ENCODE peak calls at places on chromosomes 4 and X, in seven cellular contexts. One of them, this sample, is unnamed.

GRCh38 chrX:11111038-11111851 is at the start of gene HCCS:
- DNase-seq in IMR-90: peak; percentile 79
- DNase-seq in GM19239: peak; percentile 32
- DNase-seq in transverse colon: peak; percentile 87
- DNase-seq in activated CD4-positive, CD25-positive, alpha-beta regulatory T cell treated with anti-CD3 and anti-CD28 coated beads, Interleukin-2, amount 50 U/mL, for 72 hours: peak; percentile 83
- DNase-seq in adipocyte: peak; percentile 90
- DNase-seq in CD4-positive, alpha-beta memory T cell: peak; percentile 82
- DNase-seq in this sample: peak; percentile 81

GRCh38 chrX:12881914-12882313 is 15.0 kb downstream of the TLR7 start:
- DNase-seq in IMR-90: no peak
- DNase-seq in GM19239: no peak
- DNase-seq in transverse colon: no peak
- DNase-seq in activated CD4-positive, CD25-positive, alpha-beta regulatory T cell treated with anti-CD3 and anti-CD28 coated beads, Interleukin-2, amount 50 U/mL, for 72 hours: no peak
- DNase-seq in adipocyte: no peak
- DNase-seq in CD4-positive, alpha-beta memory T cell: no peak
- DNase-seq in this sample: no peak

GRCh38 chrX:122196338-122196737 is 987.7 kb upstream of the GRIA3 start:
- DNase-seq in IMR-90: no peak
- DNase-seq in GM19239: no peak
- DNase-seq in transverse colon: no peak
- DNase-seq in activated CD4-positive, CD25-positive, alpha-beta regulatory T cell treated with anti-CD3 and anti-CD28 coated beads, Interleukin-2, amount 50 U/mL, for 72 hours: no peak
- DNase-seq in adipocyte: no peak
- DNase-seq in CD4-positive, alpha-beta memory T cell: no peak
- DNase-seq in this sample: no peak

GRCh38 chrX:7191681-7192110 is 43.7 kb upstream of the PUDP start:
- DNase-seq in IMR-90: peak; percentile 5
- DNase-seq in GM19239: no peak
- DNase-seq in transverse colon: no peak
- DNase-seq in activated CD4-positive, CD25-positive, alpha-beta regulatory T cell treated with anti-CD3 and anti-CD28 coated beads, Interleukin-2, amount 50 U/mL, for 72 hours: no peak
- DNase-seq in adipocyte: no peak
- DNase-seq in CD4-positive, alpha-beta memory T cell: no peak
- DNase-seq in this sample: no peak

GRCh38 chr4:137664055-137664405 is 131.7 kb upstream of the PCDH18 start:
- DNase-seq in IMR-90: peak; percentile 85
- DNase-seq in GM19239: no peak
- DNase-seq in transverse colon: no peak
- DNase-seq in activated CD4-positive, CD25-positive, alpha-beta regulatory T cell treated with anti-CD3 and anti-CD28 coated beads, Interleukin-2, amount 50 U/mL, for 72 hours: no peak
- DNase-seq in adipocyte: peak; percentile 90
- DNase-seq in CD4-positive, alpha-beta memory T cell: no peak
- DNase-seq in this sample: no peak

GRCh38 chr4:113553082-113553481 is 208.5 kb downstream of the CAMK2D start:
- DNase-seq in IMR-90: no peak
- DNase-seq in GM19239: no peak
- DNase-seq in transverse colon: no peak
- DNase-seq in activated CD4-positive, CD25-positive, alpha-beta regulatory T cell treated with anti-CD3 and anti-CD28 coated beads, Interleukin-2, amount 50 U/mL, for 72 hours: no peak
- DNase-seq in adipocyte: no peak
- DNase-seq in CD4-positive, alpha-beta memory T cell: no peak
- DNase-seq in this sample: no peak

GRCh38 chrX:38937400-38937799 is 136.1 kb downstream of the MID1IP1 start:
- DNase-seq in IMR-90: no peak
- DNase-seq in GM19239: no peak
- DNase-seq in transverse colon: no peak
- DNase-seq in activated CD4-positive, CD25-positive, alpha-beta regulatory T cell treated with anti-CD3 and anti-CD28 coated beads, Interleukin-2, amount 50 U/mL, for 72 hours: no peak
- DNase-seq in adipocyte: no peak
- DNase-seq in CD4-positive, alpha-beta memory T cell: no peak
- DNase-seq in this sample: no peak

GRCh38 chr4:125739760-125740159 is 425.0 kb downstream of the FAT4 start:
- DNase-seq in IMR-90: peak; percentile 38
- DNase-seq in GM19239: no peak
- DNase-seq in transverse colon: no peak
- DNase-seq in activated CD4-positive, CD25-positive, alpha-beta regulatory T cell treated with anti-CD3 and anti-CD28 coated beads, Interleukin-2, amount 50 U/mL, for 72 hours: no peak
- DNase-seq in adipocyte: peak; percentile 23
- DNase-seq in CD4-positive, alpha-beta memory T cell: no peak
- DNase-seq in this sample: no peak

GRCh38 chr4:140296871-140297570 is 76.4 kb upstream of the SCOC start:
- DNase-seq in IMR-90: no peak
- DNase-seq in GM19239: no peak
- DNase-seq in transverse colon: no peak
- DNase-seq in activated CD4-positive, CD25-positive, alpha-beta regulatory T cell treated with anti-CD3 and anti-CD28 coated beads, Interleukin-2, amount 50 U/mL, for 72 hours: no peak
- DNase-seq in adipocyte: peak; percentile 12
- DNase-seq in CD4-positive, alpha-beta memory T cell: no peak
- DNase-seq in this sample: no peak

GRCh38 chr4:23888421-23889319 is 1.2 kb downstream of the PPARGC1A start:
- DNase-seq in IMR-90: peak; percentile 52
- DNase-seq in GM19239: no peak
- DNase-seq in transverse colon: no peak
- DNase-seq in activated CD4-positive, CD25-positive, alpha-beta regulatory T cell treated with anti-CD3 and anti-CD28 coated beads, Interleukin-2, amount 50 U/mL, for 72 hours: no peak
- DNase-seq in adipocyte: peak; percentile 55
- DNase-seq in CD4-positive, alpha-beta memory T cell: no peak
- DNase-seq in this sample: no peak

GRCh38 chr4:113844369-113844768 is 82.8 kb upstream of the CAMK2D start:
- DNase-seq in IMR-90: no peak
- DNase-seq in GM19239: no peak
- DNase-seq in transverse colon: no peak
- DNase-seq in activated CD4-positive, CD25-positive, alpha-beta regulatory T cell treated with anti-CD3 and anti-CD28 coated beads, Interleukin-2, amount 50 U/mL, for 72 hours: no peak
- DNase-seq in adipocyte: no peak
- DNase-seq in CD4-positive, alpha-beta memory T cell: no peak
- DNase-seq in this sample: no peak

GRCh38 chrX:29468911-29469494 is 746.4 kb upstream of the MAGEB2 start:
- DNase-seq in IMR-90: no peak
- DNase-seq in GM19239: no peak
- DNase-seq in transverse colon: no peak
- DNase-seq in activated CD4-positive, CD25-positive, alpha-beta regulatory T cell treated with anti-CD3 and anti-CD28 coated beads, Interleukin-2, amount 50 U/mL, for 72 hours: no peak
- DNase-seq in adipocyte: no peak
- DNase-seq in CD4-positive, alpha-beta memory T cell: no peak
- DNase-seq in this sample: no peak

GRCh38 chr4:174244441-174244840 is 39.0 kb downstream of the FBXO8 start:
- DNase-seq in IMR-90: peak; percentile 25
- DNase-seq in GM19239: no peak
- DNase-seq in transverse colon: no peak
- DNase-seq in activated CD4-positive, CD25-positive, alpha-beta regulatory T cell treated with anti-CD3 and anti-CD28 coated beads, Interleukin-2, amount 50 U/mL, for 72 hours: no peak
- DNase-seq in adipocyte: no peak
- DNase-seq in CD4-positive, alpha-beta memory T cell: no peak
- DNase-seq in this sample: no peak

GRCh38 chrX:16695079-16695676 is 17.3 kb downstream of the CTPS2 start:
- DNase-seq in IMR-90: peak; percentile 65
- DNase-seq in GM19239: no peak
- DNase-seq in transverse colon: peak; percentile 65
- DNase-seq in activated CD4-positive, CD25-positive, alpha-beta regulatory T cell treated with anti-CD3 and anti-CD28 coated beads, Interleukin-2, amount 50 U/mL, for 72 hours: peak; percentile 72
- DNase-seq in adipocyte: peak; percentile 79
- DNase-seq in CD4-positive, alpha-beta memory T cell: peak; percentile 54
- DNase-seq in this sample: peak; percentile 58

GRCh38 chr4:110197421-110198398 is 705 bp downstream of the ELOVL6 start:
- DNase-seq in IMR-90: peak; percentile 39
- DNase-seq in GM19239: peak; percentile 13
- DNase-seq in transverse colon: peak; percentile 56
- DNase-seq in activated CD4-positive, CD25-positive, alpha-beta regulatory T cell treated with anti-CD3 and anti-CD28 coated beads, Interleukin-2, amount 50 U/mL, for 72 hours: peak; percentile 40
- DNase-seq in adipocyte: peak; percentile 75
- DNase-seq in CD4-positive, alpha-beta memory T cell: peak; percentile 32
- DNase-seq in this sample: peak; percentile 35

GRCh38 chr4:123597586-123597985 is 201.0 kb downstream of the SPRY1 start:
- DNase-seq in IMR-90: peak; percentile 60
- DNase-seq in GM19239: no peak
- DNase-seq in transverse colon: no peak
- DNase-seq in activated CD4-positive, CD25-positive, alpha-beta regulatory T cell treated with anti-CD3 and anti-CD28 coated beads, Interleukin-2, amount 50 U/mL, for 72 hours: no peak
- DNase-seq in adipocyte: peak; percentile 61
- DNase-seq in CD4-positive, alpha-beta memory T cell: no peak
- DNase-seq in this sample: no peak